ENCODE peak calls at places on chromosomes 6 and 20, in seven cellular contexts. Z is GM19239, C is BJ, M is SHP77, V is endothelial cell, Y is lung, B is HT1080. N is an unnamed sample.

GRCh38 chr6:142474446-142475289 is 172.9 kb downstream of the ADGRG6 start:
- DNase-seq in Z (peak; percentile 14), C (no peak), M (peak; percentile 41), V (peak; percentile 78), Y (no peak), B (peak; percentile 75), N (peak; percentile 32)

GRCh38 chr6:3532296-3532916 is 75.6 kb upstream of the SLC22A23 start:
- DNase-seq in Z (no peak), C (no peak), M (no peak), V (no peak), Y (peak; percentile 16), B (no peak), N (no peak)

GRCh38 chr20:3383878-3384495 is 23.5 kb downstream of the DNAAF9 start:
- DNase-seq in Z (no peak), C (no peak), M (no peak), V (no peak), Y (no peak), B (no peak), N (no peak)

GRCh38 chr6:146339716-146340115 is 203.9 kb upstream of the RAB32 start:
- DNase-seq in Z (no peak), C (no peak), M (no peak), V (no peak), Y (no peak), B (peak; percentile 40), N (no peak)

GRCh38 chr6:112298021-112298745 is 43.8 kb upstream of the LAMA4 start:
- DNase-seq in Z (no peak), C (peak; percentile 84), M (no peak), V (no peak), Y (no peak), B (peak; percentile 90), N (no peak)

GRCh38 chr20:59972037-59972801 is 14.0 kb downstream of the CDH26 start:
- DNase-seq in Z (no peak), C (no peak), M (no peak), V (no peak), Y (peak; percentile 60), B (no peak), N (no peak)

GRCh38 chr20:31474097-31474436 is 860 bp downstream of the DEFB124 start:
- DNase-seq in Z (no peak), C (no peak), M (no peak), V (no peak), Y (no peak), B (no peak), N (peak; percentile 20)

GRCh38 chr6:163229050-163229449 is 185.5 kb upstream of the QKI start:
- DNase-seq in Z (no peak), C (no peak), M (no peak), V (no peak), Y (no peak), B (no peak), N (no peak)

GRCh38 chr20:2849529-2849928 is 9.0 kb downstream of the VPS16 start:
- DNase-seq in Z (no peak), C (no peak), M (no peak), V (no peak), Y (no peak), B (no peak), N (no peak)

N was measured in germinal center.